ENCODE peak calls at places on chromosomes 16 and 17, in four cellular contexts. S, W, F and B are unnamed samples.

GRCh38 chr16:75931043-75931442 is 204.8 kb upstream of the CPHXL start:
- DNase-seq in S (peak; percentile 81), F (no peak), W (no peak), B (no peak)

GRCh38 chr16:75235721-75236193 is 15.7 kb downstream of the BCAR1 start:
- DNase-seq in W (no peak), S (no peak), F (no peak), B (peak; percentile 48)

GRCh38 chr16:19344224-19344801 is 58.8 kb downstream of the CLEC19A start:
- DNase-seq in S (no peak), W (no peak), F (no peak), B (no peak)

GRCh38 chr17:20234266-20234665 is 225.1 kb downstream of the SPECC1 start:
- DNase-seq in S (no peak), W (no peak), F (no peak), B (no peak)

GRCh38 chr16:25024900-25025299 is 9.7 kb upstream of the ARHGAP17 start:
- DNase-seq in W (no peak), S (no peak), F (no peak), B (no peak)

GRCh38 chr17:80236911-80237310 is 16.7 kb downstream of the SLC26A11 start:
- DNase-seq in W (no peak), S (no peak), F (no peak), B (no peak)

GRCh38 chr16:69014811-69015210 is 90.6 kb upstream of the HAS3 start:
- DNase-seq in W (no peak), S (no peak), F (no peak), B (no peak)

GRCh38 chr16:81645303-81645702 is 133.8 kb upstream of the PLCG2 start:
- DNase-seq in S (peak; percentile 97), F (peak; percentile 39), W (no peak), B (no peak)

GRCh38 chr16:88716201-88716600 is 9.9 kb downstream of the CTU2 start:
- DNase-seq in F (no peak), W (no peak), S (no peak), B (no peak)

GRCh38 chr16:49022351-49022963 is 259.2 kb downstream of the CBLN1 start:
- DNase-seq in W (no peak), F (no peak), S (no peak), B (no peak)

GRCh38 chr16:14527411-14528044 is 102.5 kb downstream of the PARN start:
- DNase-seq in W (no peak), F (no peak), S (peak; percentile 62), B (no peak)

GRCh38 chr17:42845556-42845917 is 1.2 kb downstream of the AOC2 start:
- DNase-seq in W (no peak), S (no peak), F (no peak), B (no peak)

GRCh38 chr17:30234296-30234695 is 1.2 kb downstream of the SLC6A4 start:
- DNase-seq in W (no peak), F (no peak), S (no peak), B (no peak)

GRCh38 chr17:42809250-42809649 is 10.6 kb downstream of the CNTD1 start:
- DNase-seq in F (peak; percentile 43), W (no peak), S (peak; percentile 76), B (peak; percentile 50)

GRCh38 chr16:59905628-59906027 is 1171.5 kb upstream of the GOT2 start:
- DNase-seq in S (peak; percentile 55), W (no peak), F (no peak), B (no peak)

GRCh38 chr16:24920568-24920967 is 74.8 kb downstream of the SLC5A11 start:
- DNase-seq in S (no peak), F (no peak), W (no peak), B (no peak)

GRCh38 chr17:58330544-58330996 is 2.0 kb upstream of the TSPOAP1 start:
- DNase-seq in W (no peak), F (no peak), S (no peak), B (no peak)

DNA sequence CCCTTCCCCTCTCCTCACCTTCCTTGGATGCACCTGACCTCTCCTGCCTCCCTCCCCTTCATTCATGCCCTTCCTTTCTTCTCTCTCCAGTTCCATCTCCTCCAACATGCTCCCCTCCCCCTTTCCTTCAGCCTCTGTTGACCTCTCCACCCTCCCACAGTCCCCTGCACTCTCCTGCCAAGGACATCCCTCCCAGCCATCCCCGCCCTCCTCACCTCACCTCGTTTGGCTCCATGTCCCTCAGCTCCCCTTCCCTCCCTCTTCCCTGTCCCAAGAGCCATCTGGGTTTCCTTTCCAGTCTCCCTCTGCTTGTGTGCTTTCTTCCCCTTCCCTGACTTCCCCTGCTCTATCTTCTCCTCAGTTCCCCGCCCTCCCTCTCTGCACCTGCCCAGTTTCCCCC is 819.7 kb downstream of the KCNJ18 start:
- DNase-seq in W (no peak), F (no peak), S (no peak), B (no peak)
- H3K9me3 ChIP-seq in W (peaks cover 13% of the 10 kb centered on the region), F (no peaks in the 10 kb centered on the region), S (peaks cover 5% of the 10 kb centered on the region), B (no peaks in the 10 kb centered on the region)

GRCh38 chr17:48541036-48541573 is 3.8 kb downstream of the HOXB2 start:
- DNase-seq in W (no peak), S (no peak), F (no peak), B (no peak)
- H3K4me3 ChIP-seq in W (peak overlapping the region; percentile 25), S (peak overlapping the region; percentile 52), F (peak overlapping the region; percentile 85), B (peak overlapping the region; percentile 22)

GRCh38 chr17:40705567-40705966 is 2.0 kb upstream of the KRT24 start:
- DNase-seq in W (no peak), F (no peak), S (no peak), B (no peak)

GRCh38 chr17:40703652-40704051 is at the start of gene KRT24:
- DNase-seq in S (no peak), W (no peak), F (no peak), B (no peak)

GRCh38 chr17:40699880-40700279 is 3.7 kb downstream of the KRT24 start:
- DNase-seq in S (no peak), W (no peak), F (no peak), B (no peak)

GRCh38 chr17:40699359-40699758 is 4.2 kb downstream of the KRT24 start:
- DNase-seq in W (no peak), S (no peak), F (no peak), B (no peak)

GRCh38 chr17:40702271-40702670 is 1.3 kb downstream of the KRT24 start:
- DNase-seq in W (no peak), F (no peak), S (no peak), B (no peak)
- H3K27ac ChIP-seq in W (no peak overlapping the region), F (no peak overlapping the region), S (no peak overlapping the region), B (no peak overlapping the region)

DNA sequence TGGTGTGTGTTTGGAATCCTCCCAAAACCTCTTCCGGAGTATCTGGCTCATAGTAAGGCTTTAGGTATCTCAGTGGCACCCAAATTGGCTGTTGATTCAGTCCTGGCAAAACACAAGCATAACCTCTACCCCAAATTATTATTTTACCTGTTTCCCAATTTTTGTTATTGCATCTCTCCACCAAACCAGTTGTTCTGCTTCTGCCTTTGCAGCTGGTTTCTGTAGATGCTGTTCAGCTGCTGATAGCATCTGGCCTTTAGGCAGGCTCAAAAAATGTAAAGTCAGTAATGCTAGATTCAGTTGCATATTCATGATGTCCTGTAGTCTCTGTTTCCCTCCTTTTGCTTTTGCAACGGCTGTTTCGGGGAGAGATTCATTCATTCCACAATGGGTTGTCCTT is 33.8 kb downstream of the ATF7IP2 start:
- DNase-seq in F (no peak), S (no peak), W (no peak), B (no peak)
- H3K9me3 ChIP-seq in F (peaks cover 10% of the 10 kb centered on the region), S (peaks cover 4% of the 10 kb centered on the region), W (peaks cover 1% of the 10 kb centered on the region), B (peaks cover 5% of the 10 kb centered on the region)

DNA sequence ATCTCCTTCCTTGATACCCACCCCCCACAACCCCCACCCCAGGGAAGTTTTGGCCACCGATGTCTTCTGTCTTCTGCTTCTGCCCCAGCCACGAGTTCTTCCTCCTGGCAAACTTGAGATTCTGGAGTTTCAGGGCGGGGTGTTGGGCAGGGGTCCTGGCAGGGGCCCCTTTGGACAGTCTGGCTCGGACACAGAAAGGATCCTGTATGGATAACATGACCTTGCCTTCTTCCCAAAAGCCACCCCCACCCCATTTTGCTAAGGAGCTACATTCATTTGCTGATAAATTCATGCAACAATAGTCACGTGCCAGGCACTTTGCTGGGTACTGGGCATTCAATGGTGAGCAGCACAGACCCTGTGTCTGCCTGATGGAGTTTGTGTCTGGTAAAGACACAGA is 5.9 kb upstream of the COL1A1 start:
- DNase-seq in W (no peak), F (no peak), S (no peak), B (peak; percentile 52)
- H3K4me3 ChIP-seq in W (no peak overlapping the region), F (no peak overlapping the region), S (no peak overlapping the region), B (no peak overlapping the region)